ENCODE peak calls at places on chromosomes 16 and 17, in six cellular contexts. F is SK-N-SH, P is GM12878, U is K562, D is HepG2, B is H1. J is an unnamed sample.

GRCh38 chr17:31052187-31052889 is 42.4 kb upstream of the NF1 start:
- DNase-seq in F (no peak), P (no peak), U (peak), D (peak), B (no peak), J (peak)

GRCh38 chr16:81798311-81799137 is 19.4 kb downstream of the PLCG2 start:
- DNase-seq in F (no peak), P (peak), U (no peak), D (no peak), B (no peak), J (no peak)

GRCh38 chr17:72614871-72615626 is 477.4 kb downstream of the SLC39A11 start:
- DNase-seq in F (no peak), P (no peak), U (no peak), D (peak), B (no peak), J (peak)

GRCh38 chr17:75482098-75482943 is 25.9 kb downstream of the TMEM94 start:
- DNase-seq in F (no peak), P (no peak), U (no peak), D (no peak), B (no peak), J (no peak)

GRCh38 chr16:89150090-89150835 is 21.3 kb upstream of the CDH15 start:
- DNase-seq in F (peak), P (no peak), U (no peak), D (no peak), B (no peak), J (no peak)

GRCh38 chr17:73348018-73348823 is 36.4 kb upstream of the CDC42EP4 start:
- DNase-seq in F (no peak), P (no peak), U (no peak), D (no peak), B (no peak), J (no peak)

GRCh38 chr17:74780443-74781238 is 4.5 kb upstream of the NAT9 start:
- DNase-seq in F (peak), P (no peak), U (peak), D (peak), B (no peak), J (peak)

GRCh38 chr17:2545393-2545792 is 33.7 kb upstream of the METTL16 start:
- DNase-seq in F (no peak), P (no peak), U (no peak), D (peak), B (no peak), J (no peak)

GRCh38 chr16:70553175-70553574 is 29.6 kb downstream of the SF3B3 start:
- DNase-seq in F (no peak), P (no peak), U (no peak), D (no peak), B (no peak), J (no peak)

GRCh38 chr16:84143081-84143480 is 1.9 kb downstream of the HSDL1 start:
- DNase-seq in F (no peak), P (no peak), U (no peak), D (no peak), B (no peak), J (no peak)

GRCh38 chr17:75876190-75876937 is 2.0 kb downstream of the TRIM47 start:
- DNase-seq in F (peak), P (no peak), U (no peak), D (peak), B (no peak), J (peak)

GRCh38 chr17:53543363-53543927 is 279.3 kb upstream of the KIF2B start:
- DNase-seq in F (peak), P (no peak), U (no peak), D (no peak), B (no peak), J (no peak)

GRCh38 chr17:37745801-37746426 is 1.1 kb upstream of the HNF1B start:
- DNase-seq in F (no peak), P (no peak), U (no peak), D (no peak), B (no peak), J (no peak)

GRCh38 chr16:22322021-22322471 is 24.8 kb downstream of the POLR3E start:
- DNase-seq in F (no peak), P (no peak), U (peak), D (no peak), B (no peak), J (no peak)

GRCh38 chr16:72197556-72197955 is 25.6 kb upstream of the PMFBP1 start:
- DNase-seq in F (no peak), P (no peak), U (no peak), D (no peak), B (no peak), J (no peak)

GRCh38 chr16:89805136-89805905 is 11.1 kb downstream of the FANCA start:
- DNase-seq in F (no peak), P (no peak), U (no peak), D (no peak), B (no peak), J (no peak)

GRCh38 chr17:40321502-40322416 is 12.8 kb downstream of the RARA start:
- DNase-seq in F (no peak), P (no peak), U (no peak), D (no peak), B (no peak), J (no peak)

GRCh38 chr17:17844500-17844899 is 7.7 kb upstream of the SREBF1 start:
- DNase-seq in F (peak), P (no peak), U (no peak), D (no peak), B (no peak), J (no peak)

GRCh38 chr17:57264776-57265175 is 8.5 kb downstream of the MSI2 start:
- DNase-seq in F (no peak), P (no peak), U (no peak), D (no peak), B (no peak), J (no peak)

GRCh38 chr17:17171991-17172939 is 33.9 kb downstream of the PLD6 start:
- DNase-seq in F (no peak), P (no peak), U (peak), D (no peak), B (no peak), J (no peak)

GRCh38 chr16:11160676-11161115 is 95.3 kb downstream of the SOCS1 start:
- DNase-seq in F (no peak), P (no peak), U (peak), D (no peak), B (no peak), J (no peak)

GRCh38 chr17:1490643-1491405 is 1.7 kb downstream of the MYO1C start:
- DNase-seq in F (peak), P (no peak), U (peak), D (peak), B (no peak), J (no peak)

GRCh38 chr16:84143784-84144199 is 1.2 kb downstream of the HSDL1 start:
- DNase-seq in F (no peak), P (no peak), U (no peak), D (no peak), B (no peak), J (no peak)

GRCh38 chr16:740764-741505 is at the start of gene CIAO3:
- DNase-seq in F (peak), P (peak), U (peak), D (peak), B (no peak), J (peak)

GRCh38 chr16:81358860-81359259 is 44.1 kb downstream of the GAN start:
- DNase-seq in F (no peak), P (no peak), U (no peak), D (no peak), B (no peak), J (no peak)

GRCh38 chr16:83247767-83248372 is 559.9 kb upstream of the HSBP1 start:
- DNase-seq in F (no peak), P (no peak), U (no peak), D (no peak), B (no peak), J (no peak)

GRCh38 chr17:76493505-76494167 is 7.6 kb downstream of the RHBDF2 start:
- DNase-seq in F (no peak), P (no peak), U (no peak), D (no peak), B (no peak), J (no peak)

GRCh38 chr16:19366384-19366783 is 51.3 kb upstream of the TMC5 start:
- DNase-seq in F (no peak), P (no peak), U (no peak), D (no peak), B (no peak), J (no peak)

GRCh38 chr17:1644493-1645206 is 882 bp downstream of the SCARF1 start:
- DNase-seq in F (no peak), P (peak), U (no peak), D (no peak), B (no peak), J (no peak)

GRCh38 chr17:31677681-31678080 is 181.4 kb downstream of the COPRS start:
- DNase-seq in F (no peak), P (no peak), U (no peak), D (no peak), B (no peak), J (no peak)

GRCh38 chr17:56978441-56979090 is 635 bp downstream of the SCPEP1 start:
- DNase-seq in F (peak), P (no peak), U (peak), D (no peak), B (no peak), J (no peak)

DNA sequence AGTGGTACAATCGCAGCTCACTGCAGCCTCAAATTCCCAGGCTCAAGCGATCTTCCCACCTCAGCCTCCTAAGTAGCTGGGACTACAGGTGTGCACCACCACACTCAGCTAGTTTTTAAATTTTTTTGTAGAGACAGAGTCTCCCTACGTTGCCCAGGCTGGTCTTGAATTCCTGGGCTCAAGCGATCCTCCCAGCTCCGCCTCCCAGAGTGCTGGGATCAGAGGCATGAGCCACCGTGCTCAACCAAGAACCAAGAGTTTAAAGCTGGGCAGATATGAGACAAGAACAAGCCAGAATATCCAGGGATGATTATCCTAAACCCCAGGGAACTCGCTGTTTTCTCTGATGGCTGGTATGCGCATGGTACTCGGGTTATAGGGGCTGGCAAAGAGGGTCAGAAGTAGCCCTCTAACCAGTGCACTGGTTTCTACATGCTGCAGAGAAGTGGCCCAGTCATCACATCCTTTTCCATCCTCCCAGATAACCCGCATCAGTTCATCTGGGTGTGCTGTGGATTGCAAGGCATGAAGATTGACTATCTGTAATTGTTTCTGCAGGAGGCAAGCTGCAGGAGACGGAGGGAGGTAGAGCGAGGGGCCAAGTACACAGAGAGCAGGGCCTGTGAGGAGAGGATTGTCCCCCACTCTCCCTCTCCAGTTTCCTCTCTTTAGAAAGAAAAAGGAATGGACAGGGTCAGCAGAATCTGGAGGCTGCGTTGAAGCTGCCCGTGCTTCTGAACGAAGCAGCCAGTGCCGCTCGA is 33.6 kb upstream of the TOB1 start:
- DNase-seq in F (no peak), P (no peak), U (no peak), D (no peak), B (no peak), J (no peak)
- TF ChIP-seq SIN3A in F (no peak), P (no peak), U (no peak), D (no peak), B (no peak), J (no peak)

GRCh38 chr16:53014287-53014686 is 38.4 kb downstream of the CHD9NB start:
- DNase-seq in F (peak), P (no peak), U (no peak), D (no peak), B (no peak), J (no peak)
- TF ChIP-seq SIN3A in F (no peak), P (no peak), U (no peak), D (no peak), B (no peak), J (no peak)

GRCh38 chr17:60863892-60864673 is 186.4 kb downstream of the BCAS3 start:
- DNase-seq in F (no peak), P (no peak), U (no peak), D (no peak), B (no peak), J (no peak)
- TF ChIP-seq SIN3A in F (no peak), P (no peak), U (no peak), D (no peak), B (no peak), J (no peak)

GRCh38 chr17:49469831-49470568 is 25.1 kb upstream of the NGFR start:
- DNase-seq in F (peak), P (no peak), U (no peak), D (no peak), B (no peak), J (no peak)
- TF ChIP-seq SIN3A in F (no peak), P (no peak), U (no peak), D (no peak), B (no peak), J (no peak)

GRCh38 chr16:12780467-12780866 is 23.2 kb downstream of the CPPED1 start:
- DNase-seq in F (no peak), P (no peak), U (no peak), D (no peak), B (no peak), J (no peak)

GRCh38 chr16:12781777-12782176 is 21.9 kb downstream of the CPPED1 start:
- DNase-seq in F (no peak), P (no peak), U (no peak), D (no peak), B (no peak), J (no peak)

GRCh38 chr16:12788758-12789157 is 14.9 kb downstream of the CPPED1 start:
- DNase-seq in F (peak), P (no peak), U (no peak), D (no peak), B (no peak), J (no peak)

GRCh38 chr16:12786077-12786476 is 17.6 kb downstream of the CPPED1 start:
- DNase-seq in F (no peak), P (no peak), U (no peak), D (no peak), B (no peak), J (no peak)

DNA sequence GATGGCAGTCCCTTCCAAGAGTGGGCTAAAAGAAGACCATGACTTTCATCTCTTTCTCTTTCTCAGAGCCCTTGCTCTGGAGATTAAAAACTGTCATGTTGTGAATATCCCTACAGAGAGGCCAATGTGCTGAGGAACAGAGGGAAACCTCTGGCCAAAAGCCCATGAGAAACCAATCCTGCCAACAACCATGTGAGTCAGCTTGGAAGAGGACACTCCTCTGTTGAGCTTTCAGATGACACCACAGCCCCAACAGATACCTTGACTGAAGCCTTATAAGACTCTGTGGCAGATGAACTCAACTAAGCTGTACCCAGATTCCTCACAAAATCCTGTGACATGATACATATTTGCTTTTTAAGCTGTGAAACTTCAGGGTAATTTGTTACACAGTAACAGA is 19.6 kb downstream of the CPPED1 start:
- DNase-seq in F (no peak), P (no peak), U (no peak), D (no peak), B (no peak), J (no peak)
- TF ChIP-seq SIN3A in F (no peak), P (no peak), U (no peak), D (no peak), B (no peak), J (no peak)

GRCh38 chr16:64626771-64627170 is 495.1 kb downstream of the CDH11 start:
- DNase-seq in F (no peak), P (no peak), U (no peak), D (no peak), B (no peak), J (no peak)

GRCh38 chr16:64629622-64630021 is 492.2 kb downstream of the CDH11 start:
- DNase-seq in F (no peak), P (no peak), U (no peak), D (no peak), B (no peak), J (no peak)

GRCh38 chr16:64627288-64627687 is 494.6 kb downstream of the CDH11 start:
- DNase-seq in F (no peak), P (no peak), U (no peak), D (no peak), B (no peak), J (no peak)

DNA sequence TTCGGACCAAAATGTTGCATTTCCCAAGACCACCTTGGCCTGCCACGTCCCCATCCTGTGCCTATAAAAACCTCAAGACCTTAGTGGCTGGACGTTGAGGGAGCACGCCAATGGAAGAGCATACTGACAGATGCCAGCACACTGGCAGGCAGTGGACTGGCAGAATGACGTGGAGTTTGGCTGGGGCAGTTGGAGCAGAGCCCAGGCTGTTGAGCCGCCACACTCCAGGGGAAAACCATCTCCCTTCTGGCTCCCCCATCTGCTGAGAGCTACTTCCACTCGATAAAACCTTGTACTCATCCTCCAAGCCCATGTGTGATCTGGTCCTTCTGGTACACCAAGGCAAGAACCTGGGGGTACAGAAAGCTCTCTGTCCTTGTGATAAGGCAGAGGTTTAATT is 494.1 kb downstream of the CDH11 start:
- DNase-seq in F (no peak), P (no peak), U (no peak), D (no peak), B (no peak), J (no peak)
- TF ChIP-seq SIN3A in F (no peak), P (no peak), U (no peak), D (no peak), B (no peak), J (no peak)

GRCh38 chr17:9470171-9470570 is 105.4 kb downstream of the STX8 start:
- DNase-seq in F (no peak), P (peak), U (no peak), D (no peak), B (no peak), J (no peak)

GRCh38 chr17:9468937-9469336 is 106.7 kb downstream of the STX8 start:
- DNase-seq in F (no peak), P (no peak), U (no peak), D (no peak), B (no peak), J (no peak)

GRCh38 chr17:9468532-9468931 is 107.1 kb downstream of the STX8 start:
- DNase-seq in F (no peak), P (no peak), U (no peak), D (no peak), B (no peak), J (no peak)

GRCh38 chr17:9467518-9467917 is 108.1 kb downstream of the STX8 start:
- DNase-seq in F (no peak), P (no peak), U (no peak), D (no peak), B (no peak), J (no peak)

DNA sequence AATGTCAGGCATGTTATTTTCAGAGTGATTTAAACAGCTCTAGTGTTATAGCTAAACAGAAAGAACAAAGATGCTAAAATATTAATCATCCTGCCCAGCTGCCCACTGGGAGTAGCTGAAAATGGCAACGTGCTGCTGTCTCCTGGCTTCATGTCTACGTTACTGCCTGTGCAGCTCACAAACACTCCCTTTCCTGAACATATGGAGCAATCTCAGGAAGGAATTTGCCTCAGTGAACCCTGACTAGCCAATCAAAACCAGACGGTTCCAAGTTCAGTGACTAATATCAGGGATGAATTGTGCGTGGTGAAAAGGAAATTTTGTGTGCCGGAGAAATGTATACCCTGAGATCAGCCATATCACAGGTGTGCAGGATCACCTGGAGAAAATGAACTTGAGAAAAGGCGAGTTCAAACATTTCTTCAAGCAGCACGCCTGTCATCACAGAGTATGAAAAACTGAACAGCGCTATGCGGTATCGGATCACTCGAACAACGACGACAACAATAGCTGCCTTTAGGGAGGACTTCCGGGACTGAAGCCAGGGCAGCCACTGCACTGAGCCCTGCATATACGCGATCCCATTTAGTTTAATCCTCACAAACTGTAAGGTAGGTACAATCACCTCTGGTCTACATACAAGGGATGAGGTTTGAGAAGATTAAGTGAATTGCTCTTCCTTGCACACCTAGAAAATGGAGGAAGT is 110.3 kb downstream of the STX8 start:
- DNase-seq in F (no peak), P (no peak), U (no peak), D (no peak), B (no peak), J (no peak)
- TF ChIP-seq SIN3A in F (no peak), P (no peak), U (no peak), D (no peak), B (no peak), J (no peak)